ENCODE peak calls at places on chromosomes 3 and 15, in eight cellular contexts. A is activated CD8-positive, alpha-beta memory T cell treated with anti-CD3 and anti-CD28 coated beads, Interleukin-2, amount 50 U/mL, for 4 hours; P is brain microvascular endothelial cell; Z is activated CD4-positive, alpha-beta T cell treated with anti-CD3 and anti-CD28 coated beads, Interleukin-2, amount 10 ng/mL, durations not matched to agents 7 days and 5 days; E is posterior cingulate gyrus; C is lung; O is thyroid gland; S is NCI-H146. G is an unnamed sample.

GRCh38 chr15:73495171-73495570 is 52.2 kb downstream of the REC114 start:
- DNase-seq in P (no peak), C (no peak), A (no peak), S (no peak), E (no peak), O (no peak), Z (no peak), G (no peak)

GRCh38 chr3:30542897-30543296 is 63.5 kb upstream of the TGFBR2 start:
- DNase-seq in E (no peak), S (no peak), Z (no peak), C (no peak), O (no peak), P (no peak), A (no peak), G (no peak)

GRCh38 chr15:87669846-87670245 is 586.7 kb downstream of the NTRK3 start:
- DNase-seq in P (no peak), A (no peak), O (no peak), Z (no peak), S (no peak), C (no peak), E (no peak), G (no peak)

GRCh38 chr15:72902245-72902928 is 118.8 kb upstream of the ADPGK start:
- DNase-seq in Z (no peak), S (no peak), C (no peak), A (no peak), E (no peak), O (peak; percentile 18), P (peak; percentile 18), G (no peak)

GRCh38 chr15:39613861-39614260 is 33.0 kb downstream of the THBS1 start:
- DNase-seq in Z (no peak), E (no peak), C (no peak), A (no peak), P (no peak), S (no peak), O (no peak), G (no peak)

GRCh38 chr15:99212401-99212800 is 37.0 kb downstream of the TTC23 start:
- DNase-seq in P (peak; percentile 66), O (no peak), E (no peak), S (no peak), C (no peak), Z (no peak), A (no peak), G (no peak)

GRCh38 chr3:136380530-136380929 is 130.4 kb downstream of the PCCB start:
- DNase-seq in A (no peak), S (no peak), E (no peak), P (peak; percentile 50), O (no peak), Z (no peak), C (no peak), G (no peak)

GRCh38 chr3:183937601-183938286 is 53.1 kb upstream of the PARL start:
- DNase-seq in A (no peak), E (no peak), O (no peak), C (no peak), Z (no peak), P (no peak), S (no peak), G (no peak)

GRCh38 chr3:114179575-114179974 is 723 bp upstream of the DRD3 start:
- DNase-seq in E (no peak), S (peak; percentile 43), Z (peak; percentile 6), P (peak; percentile 49), C (no peak), A (no peak), O (no peak), G (no peak)

GRCh38 chr15:101773496-101774100 is 29.7 kb upstream of the OR4F6 start:
- DNase-seq in E (no peak), C (no peak), A (no peak), Z (peak; percentile 23), O (no peak), S (peak; percentile 86), P (no peak), G (no peak)

GRCh38 chr3:8445861-8446260 is 55.8 kb upstream of the LMCD1 start:
- DNase-seq in A (no peak), S (no peak), O (no peak), E (no peak), P (peak; percentile 94), Z (no peak), C (no peak), G (peak; percentile 98)

GRCh38 chr3:140050977-140051957 is 116.3 kb downstream of the CLSTN2 start:
- DNase-seq in S (peak; percentile 80), C (no peak), P (no peak), O (peak; percentile 25), E (peak; percentile 57), Z (no peak), A (no peak), G (no peak)

GRCh38 chr3:9812870-9813483 is 2.9 kb downstream of the TTLL3 start:
- DNase-seq in C (no peak), E (no peak), P (no peak), Z (no peak), O (no peak), S (no peak), A (no peak), G (no peak)

GRCh38 chr3:132874701-132875100 is 152.5 kb upstream of the NPHP3 start:
- DNase-seq in P (no peak), Z (no peak), S (no peak), A (no peak), C (no peak), E (no peak), O (no peak), G (no peak)

GRCh38 chr15:68578960-68579935 is at the start of gene CORO2B:
- DNase-seq in O (peak; percentile 87), P (no peak), C (no peak), S (peak; percentile 66), A (no peak), Z (no peak), E (peak; percentile 60), G (no peak)

GRCh38 chr3:16101295-16102186 is 72.9 kb upstream of the GALNT15 start:
- DNase-seq in P (peak; percentile 37), O (no peak), E (no peak), Z (no peak), A (no peak), C (no peak), S (peak; percentile 1), G (no peak)

GRCh38 chr3:142857056-142857455 is 31.8 kb downstream of the PCOLCE2 start:
- DNase-seq in C (no peak), O (peak; percentile 7), S (peak; percentile 86), P (no peak), Z (no peak), E (peak; percentile 60), A (no peak), G (no peak)

GRCh38 chr3:52437326-52438103 is 7.4 kb downstream of the SEMA3G start:
- DNase-seq in P (no peak), O (no peak), C (no peak), A (no peak), S (no peak), Z (no peak), E (no peak), G (no peak)

GRCh38 chr15:98405013-98405412 is 243.3 kb upstream of the IGF1R start:
- DNase-seq in O (no peak), Z (no peak), P (no peak), A (no peak), E (no peak), S (no peak), C (no peak), G (no peak)

GRCh38 chr15:38972831-38973230 is 408.2 kb upstream of the RASGRP1 start:
- DNase-seq in P (peak; percentile 11), O (no peak), C (no peak), S (no peak), E (no peak), Z (no peak), A (no peak), G (no peak)

GRCh38 chr3:64121750-64122311 is 98.5 kb upstream of the PSMD6 start:
- DNase-seq in A (no peak), S (no peak), Z (no peak), O (no peak), P (no peak), E (no peak), C (no peak), G (no peak)

GRCh38 chr15:65772909-65773308 is 19.2 kb downstream of the DENND4A start:
- DNase-seq in O (no peak), A (no peak), P (no peak), E (no peak), S (no peak), C (no peak), Z (no peak), G (no peak)

G was measured in glomerular endothelial cell.